ENCODE peak calls at places on chromosome 20, in nine cellular contexts. S is osteoblast, Q is transverse colon, O is aorta, V is cardiac muscle cell, C is fibroblast of lung, M is BE2C, P is H1, L is upper lobe of left lung. J is an unnamed sample.
A peak's percentile ranks its signal among the peaks of the same experiment; 100 is the strongest.

GRCh38 chr20:57748601-57749130 is 38.9 kb upstream of the PMEPA1 start:
- DNase-seq in C (peak; percentile 43), V (peak; percentile 36), M (peak; percentile 98), O (peak; percentile 96), L (peak; percentile 93), Q (peak; percentile 82), S (peak; percentile 96), P (no peak), J (no peak)

GRCh38 chr20:63594043-63594561 is 20.1 kb upstream of the HELZ2 start:
- DNase-seq in C (peak; percentile 85), P (no peak), S (peak; percentile 99), Q (no peak), L (no peak), O (peak; percentile 72), M (no peak), V (no peak), J (no peak)

GRCh38 chr20:24952376-24953203 is 3.5 kb downstream of the CST7 start:
- DNase-seq in O (no peak), S (no peak), V (no peak), C (no peak), Q (no peak), P (no peak), M (no peak), L (no peak), J (no peak)

GRCh38 chr20:52204136-52204535 is 12.6 kb upstream of the ZFP64 start:
- DNase-seq in S (no peak), C (no peak), P (no peak), Q (no peak), V (no peak), M (peak; percentile 29), L (no peak), O (no peak), J (no peak)

GRCh38 chr20:48530957-48531356 is 296.8 kb downstream of the PREX1 start:
- DNase-seq in P (no peak), S (no peak), C (no peak), L (no peak), O (no peak), Q (no peak), M (no peak), V (no peak), J (no peak)

GRCh38 chr20:52601295-52601971 is 370.7 kb upstream of the TSHZ2 start:
- DNase-seq in L (no peak), O (no peak), S (no peak), M (no peak), C (peak; percentile 46), P (no peak), V (no peak), Q (no peak), J (no peak)

GRCh38 chr20:51303731-51304670 is 238.5 kb downstream of the NFATC2 start:
- DNase-seq in V (no peak), O (no peak), M (no peak), C (no peak), S (no peak), L (no peak), P (no peak), Q (no peak), J (no peak)

GRCh38 chr20:17858450-17859001 is 110.1 kb downstream of the SNX5 start:
- DNase-seq in L (no peak), M (no peak), O (no peak), P (no peak), V (no peak), Q (peak; percentile 5), C (no peak), S (no peak), J (no peak)

GRCh38 chr20:52731086-52731485 is 241.1 kb upstream of the TSHZ2 start:
- DNase-seq in S (no peak), L (no peak), O (no peak), M (no peak), V (no peak), C (no peak), P (no peak), Q (no peak), J (peak; percentile 7)

GRCh38 chr20:63177134-63177784 is 38.7 kb downstream of the YTHDF1 start:
- DNase-seq in L (peak; percentile 85), M (no peak), O (no peak), P (no peak), C (no peak), S (peak; percentile 88), Q (no peak), V (no peak), J (no peak)

GRCh38 chr20:258963-259362 is 1.4 kb downstream of the DEFB132 start:
- DNase-seq in P (no peak), Q (no peak), M (no peak), L (no peak), V (no peak), C (peak; percentile 26), O (no peak), S (peak; percentile 77), J (no peak)

GRCh38 chr20:846894-847278 is 13.4 kb downstream of the FAM110A start:
- DNase-seq in O (no peak), P (no peak), Q (peak; percentile 38), C (no peak), S (no peak), M (no peak), V (no peak), L (peak; percentile 61), J (no peak)

GRCh38 chr20:58192567-58192966 is 35.9 kb downstream of the ANKRD60 start:
- DNase-seq in C (no peak), V (no peak), S (no peak), L (no peak), P (no peak), Q (no peak), M (no peak), O (no peak), J (no peak)

GRCh38 chr20:19658137-19658536 is 99.9 kb upstream of the RIN2 start:
- DNase-seq in P (no peak), O (peak; percentile 73), M (no peak), Q (peak; percentile 55), L (no peak), C (no peak), V (no peak), S (no peak), J (no peak)

GRCh38 chr20:33653900-33654596 is 8.1 kb upstream of the C20orf144 start:
- DNase-seq in M (no peak), S (peak; percentile 55), C (no peak), P (no peak), L (no peak), Q (peak; percentile 87), V (no peak), O (peak; percentile 75), J (no peak)

GRCh38 chr20:51220293-51220706 is 197.4 kb upstream of the KCNG1 start:
- DNase-seq in S (peak; percentile 90), L (peak; percentile 91), M (peak; percentile 50), C (peak; percentile 3), V (peak; percentile 32), Q (peak; percentile 51), P (no peak), O (peak; percentile 78), J (peak; percentile 47)

GRCh38 chr20:56381501-56381900 is 10.5 kb downstream of the AURKA start:
- DNase-seq in O (no peak), L (no peak), M (no peak), Q (no peak), S (no peak), C (no peak), P (no peak), V (no peak), J (no peak)

GRCh38 chr20:17867119-17867518 is 101.5 kb downstream of the SNX5 start:
- DNase-seq in P (no peak), L (no peak), V (no peak), Q (no peak), O (no peak), S (no peak), C (no peak), M (no peak), J (no peak)

GRCh38 chr20:13139459-13140150 is 81.5 kb upstream of the ISM1 start:
- DNase-seq in V (no peak), Q (no peak), M (no peak), C (no peak), P (no peak), O (no peak), S (no peak), L (no peak), J (no peak)

GRCh38 chr20:58309607-58310290 is at the start of gene RAB22A:
- DNase-seq in C (peak; percentile 82), S (peak; percentile 98), M (peak; percentile 89), V (peak; percentile 91), L (peak; percentile 96), P (no peak), O (peak; percentile 93), Q (peak; percentile 89), J (peak; percentile 20)

GRCh38 chr20:58748628-58749027 is 56.0 kb downstream of the NPEPL1 start:
- DNase-seq in Q (no peak), V (no peak), M (no peak), P (no peak), S (no peak), L (no peak), O (no peak), C (no peak), J (no peak)

GRCh38 chr20:37313546-37314091 is 24.2 kb downstream of the MANBAL start:
- DNase-seq in V (no peak), O (no peak), Q (no peak), M (no peak), P (no peak), S (no peak), C (no peak), L (no peak), J (no peak)
- H3K4me1 ChIP-seq in V (peaks cover 47% of the 10 kb centered on the region), O (no peaks in the 10 kb centered on the region), Q (peaks cover 68% of the 10 kb centered on the region), M (peaks cover 22% of the 10 kb centered on the region), P (peaks cover 6% of the 10 kb centered on the region), S (peaks cover 40% of the 10 kb centered on the region), C (peaks cover 27% of the 10 kb centered on the region), L (peaks cover 9% of the 10 kb centered on the region), J (peaks cover 3% of the 10 kb centered on the region)

GRCh38 chr20:46007671-46008070 is 1.0 kb upstream of the MMP9 start:
- DNase-seq in V (no peak), M (no peak), Q (no peak), S (no peak), C (no peak), P (no peak), O (no peak), L (no peak), J (no peak)
- H3K4me1 ChIP-seq in V (no peaks in the 10 kb centered on the region), M (no peaks in the 10 kb centered on the region), Q (peaks cover 11% of the 10 kb centered on the region), S (peaks cover 5% of the 10 kb centered on the region), C (no peaks in the 10 kb centered on the region), P (peaks cover 11% of the 10 kb centered on the region), O (no peaks in the 10 kb centered on the region), L (peaks cover 18% of the 10 kb centered on the region), J (peaks cover 5% of the 10 kb centered on the region)

GRCh38 chr20:61019322-61019721 is 232.7 kb upstream of the CDH4 start:
- DNase-seq in O (no peak), L (peak; percentile 43), S (no peak), V (no peak), Q (no peak), P (no peak), C (no peak), M (no peak), J (no peak)

GRCh38 chr20:61014486-61014885 is 237.6 kb upstream of the CDH4 start:
- DNase-seq in M (no peak), O (no peak), Q (no peak), C (no peak), P (no peak), L (no peak), S (no peak), V (no peak), J (peak; percentile 9)

GRCh38 chr20:61015602-61016001 is 236.5 kb upstream of the CDH4 start:
- DNase-seq in O (no peak), M (no peak), S (no peak), V (no peak), L (no peak), P (no peak), Q (no peak), C (no peak), J (no peak)
- H3K4me1 ChIP-seq in O (no peaks in the 10 kb centered on the region), M (no peaks in the 10 kb centered on the region), S (no peaks in the 10 kb centered on the region), V (no peaks in the 10 kb centered on the region), L (no peaks in the 10 kb centered on the region), P (no peaks in the 10 kb centered on the region), Q (no peaks in the 10 kb centered on the region), C (no peaks in the 10 kb centered on the region), J (no peaks in the 10 kb centered on the region)

GRCh38 chr20:3802524-3803239 is 6.6 kb downstream of the CDC25B start:
- DNase-seq in C (no peak), P (no peak), S (no peak), O (no peak), L (peak; percentile 24), Q (no peak), V (no peak), M (no peak), J (no peak)
- H3K4me1 ChIP-seq in C (peaks cover 49% of the 10 kb centered on the region), P (peaks cover 32% of the 10 kb centered on the region), S (peaks cover 37% of the 10 kb centered on the region), O (no peaks in the 10 kb centered on the region), L (peaks cover 96% of the 10 kb centered on the region), Q (peaks cover 58% of the 10 kb centered on the region), V (peaks cover 7% of the 10 kb centered on the region), M (peaks cover 41% of the 10 kb centered on the region), J (peaks cover 13% of the 10 kb centered on the region)